ENCODE peak calls at places on chromosome 7, in six cellular contexts. One of them, this sample, is unnamed.

GRCh38 chr7:111953611-111954010 is 252.6 kb downstream of the DOCK4 start:
- DNase-seq in trophoblast cell: no peak
- DNase-seq in neuronal stem cell: no peak
- DNase-seq in H9: no peak
- DNase-seq in IMR-90: no peak
- DNase-seq in H1: no peak
- DNase-seq in this sample: peak

GRCh38 chr7:152761116-152761748 is 1.7 kb downstream of the ACTR3B start:
- DNase-seq in IMR-90: peak
- DNase-seq in H1: no peak
- DNase-seq in trophoblast cell: peak
- DNase-seq in H9: no peak
- DNase-seq in neuronal stem cell: no peak
- DNase-seq in this sample: peak

GRCh38 chr7:44713141-44713540 is 35.5 kb upstream of the ZMIZ2 start:
- DNase-seq in IMR-90: no peak
- DNase-seq in H9: no peak
- DNase-seq in neuronal stem cell: no peak
- DNase-seq in H1: no peak
- DNase-seq in trophoblast cell: no peak
- DNase-seq in this sample: no peak

GRCh38 chr7:108093903-108094302 is 36.3 kb downstream of the LAMB4 start:
- DNase-seq in neuronal stem cell: no peak
- DNase-seq in H9: no peak
- DNase-seq in H1: no peak
- DNase-seq in trophoblast cell: no peak
- DNase-seq in IMR-90: peak
- DNase-seq in this sample: no peak

GRCh38 chr7:95596183-95597135 is at the start of gene PDK4:
- DNase-seq in IMR-90: peak
- DNase-seq in neuronal stem cell: peak
- DNase-seq in trophoblast cell: peak
- DNase-seq in H1: no peak
- DNase-seq in H9: peak
- DNase-seq in this sample: peak

GRCh38 chr7:30916255-30916654 is 4.6 kb downstream of the AQP1 start:
- DNase-seq in neuronal stem cell: no peak
- DNase-seq in H1: no peak
- DNase-seq in H9: no peak
- DNase-seq in trophoblast cell: no peak
- DNase-seq in IMR-90: no peak
- DNase-seq in this sample: no peak

GRCh38 chr7:64775289-64775688 is 18.9 kb upstream of the ZNF138 start:
- DNase-seq in H9: no peak
- DNase-seq in H1: no peak
- DNase-seq in neuronal stem cell: no peak
- DNase-seq in IMR-90: peak
- DNase-seq in trophoblast cell: no peak
- DNase-seq in this sample: no peak

GRCh38 chr7:124071843-124072242 is 39.0 kb upstream of the TMEM229A start:
- DNase-seq in H9: no peak
- DNase-seq in trophoblast cell: no peak
- DNase-seq in IMR-90: no peak
- DNase-seq in H1: no peak
- DNase-seq in neuronal stem cell: no peak
- DNase-seq in this sample: no peak

GRCh38 chr7:11539853-11540252 is 292.1 kb downstream of the THSD7A start:
- DNase-seq in H9: no peak
- DNase-seq in trophoblast cell: no peak
- DNase-seq in H1: no peak
- DNase-seq in neuronal stem cell: no peak
- DNase-seq in IMR-90: no peak
- DNase-seq in this sample: no peak

GRCh38 chr7:11541330-11541729 is 290.7 kb downstream of the THSD7A start:
- DNase-seq in H9: no peak
- DNase-seq in trophoblast cell: no peak
- DNase-seq in H1: no peak
- DNase-seq in neuronal stem cell: no peak
- DNase-seq in IMR-90: no peak
- DNase-seq in this sample: peak

GRCh38 chr7:11538751-11539299 is 293.2 kb downstream of the THSD7A start:
- DNase-seq in H9: no peak
- DNase-seq in IMR-90: no peak
- DNase-seq in H1: no peak
- DNase-seq in trophoblast cell: no peak
- DNase-seq in neuronal stem cell: no peak
- DNase-seq in this sample: no peak

DNA sequence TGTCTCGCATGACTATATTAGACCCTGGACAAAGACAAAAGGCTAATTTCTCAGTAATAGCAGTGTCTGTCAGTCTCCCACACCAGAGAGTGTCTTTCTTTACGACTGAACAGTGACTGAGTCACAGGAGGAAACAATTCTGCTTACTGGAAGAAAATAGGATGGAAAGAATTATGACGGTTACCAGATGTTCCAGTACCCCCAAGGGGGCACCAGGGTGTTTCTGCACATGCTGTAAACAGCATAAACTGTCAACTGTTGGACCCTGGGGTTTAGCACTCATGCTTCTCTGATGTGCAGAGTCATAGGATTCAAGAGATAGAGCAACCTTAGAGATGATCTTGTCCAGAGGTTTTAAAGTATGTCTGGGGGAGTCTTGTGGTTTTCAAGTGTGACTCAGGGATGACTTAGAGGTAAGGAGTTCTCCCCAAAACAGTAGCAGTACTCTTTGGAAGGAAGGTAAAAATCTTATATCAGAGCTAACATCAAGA is 291.7 kb downstream of the THSD7A start:
- DNase-seq in trophoblast cell: peak
- DNase-seq in neuronal stem cell: no peak
- DNase-seq in H9: no peak
- DNase-seq in IMR-90: no peak
- DNase-seq in H1: no peak
- DNase-seq in this sample: peak
- H4K91ac ChIP-seq in trophoblast cell: no peak
- H4K91ac ChIP-seq in neuronal stem cell: no peak
- H4K91ac ChIP-seq in H9: no peak
- H4K91ac ChIP-seq in IMR-90: no peak
- H4K91ac ChIP-seq in H1: no peak
- H4K91ac ChIP-seq in this sample: no peak

GRCh38 chr7:151341357-151342101 is at the start of gene NUB1:
- DNase-seq in neuronal stem cell: peak
- DNase-seq in H1: peak
- DNase-seq in IMR-90: peak
- DNase-seq in trophoblast cell: peak
- DNase-seq in H9: peak
- DNase-seq in this sample: peak
- H3K18ac ChIP-seq in neuronal stem cell: peak
- H3K18ac ChIP-seq in H1: peak
- H3K18ac ChIP-seq in IMR-90: no peak
- H3K18ac ChIP-seq in trophoblast cell: peak
- H3K18ac ChIP-seq in H9: peak
- H3K18ac ChIP-seq in this sample: peak

DNA sequence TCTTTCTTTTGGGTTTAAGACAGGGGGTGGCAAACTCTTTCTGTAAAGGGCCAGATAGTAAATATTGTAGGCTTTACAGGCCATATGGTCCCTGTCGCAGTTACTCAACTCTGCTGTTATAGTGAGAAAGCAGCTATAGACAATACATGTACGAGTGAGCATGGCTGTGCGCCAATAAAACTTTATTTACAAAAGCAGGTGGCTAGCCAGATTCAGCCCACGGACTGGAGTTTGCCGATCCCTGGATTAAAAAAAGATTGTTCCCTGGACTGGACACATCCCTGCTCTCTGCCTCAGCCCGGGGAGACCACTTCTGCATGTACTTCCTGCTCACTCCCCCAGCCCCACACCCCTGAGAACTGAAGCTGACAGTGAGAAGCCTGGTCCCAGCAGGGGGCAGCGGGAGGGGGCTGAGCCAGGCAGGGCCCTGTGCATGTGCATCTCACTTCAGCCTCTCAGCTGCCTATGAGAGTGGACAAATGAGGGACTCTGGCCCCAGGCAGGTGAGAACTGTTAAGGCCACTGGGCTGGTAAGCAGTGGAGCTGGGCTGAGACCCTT is 392.4 kb downstream of the PLXNA4 start:
- DNase-seq in IMR-90: no peak
- DNase-seq in H9: no peak
- DNase-seq in neuronal stem cell: no peak
- DNase-seq in trophoblast cell: no peak
- DNase-seq in H1: no peak
- DNase-seq in this sample: no peak
- H3K23ac ChIP-seq in IMR-90: no peak
- H3K23ac ChIP-seq in H9: no peak
- H3K23ac ChIP-seq in neuronal stem cell: no peak
- H3K23ac ChIP-seq in trophoblast cell: no peak
- H3K23ac ChIP-seq in H1: no peak
- H3K23ac ChIP-seq in this sample: no peak

GRCh38 chr7:114860196-114860595 is 61.7 kb upstream of the MDFIC start:
- DNase-seq in neuronal stem cell: no peak
- DNase-seq in H1: no peak
- DNase-seq in IMR-90: no peak
- DNase-seq in trophoblast cell: peak
- DNase-seq in H9: no peak
- DNase-seq in this sample: no peak
- H4K91ac ChIP-seq in neuronal stem cell: no peak
- H4K91ac ChIP-seq in H1: no peak
- H4K91ac ChIP-seq in IMR-90: no peak
- H4K91ac ChIP-seq in trophoblast cell: no peak
- H4K91ac ChIP-seq in H9: no peak
- H4K91ac ChIP-seq in this sample: no peak

GRCh38 chr7:18504965-18505364 is 9.4 kb downstream of the HDAC9 start:
- DNase-seq in IMR-90: no peak
- DNase-seq in trophoblast cell: no peak
- DNase-seq in neuronal stem cell: no peak
- DNase-seq in H1: no peak
- DNase-seq in H9: no peak
- DNase-seq in this sample: no peak

GRCh38 chr7:18509491-18509890 is 13.9 kb downstream of the HDAC9 start:
- DNase-seq in H9: no peak
- DNase-seq in trophoblast cell: no peak
- DNase-seq in neuronal stem cell: no peak
- DNase-seq in H1: no peak
- DNase-seq in IMR-90: peak
- DNase-seq in this sample: no peak

GRCh38 chr7:18511351-18511750 is 15.8 kb downstream of the HDAC9 start:
- DNase-seq in trophoblast cell: no peak
- DNase-seq in IMR-90: no peak
- DNase-seq in H9: no peak
- DNase-seq in neuronal stem cell: no peak
- DNase-seq in H1: no peak
- DNase-seq in this sample: no peak

GRCh38 chr7:18505870-18506460 is 10.4 kb downstream of the HDAC9 start:
- DNase-seq in trophoblast cell: no peak
- DNase-seq in H1: no peak
- DNase-seq in H9: no peak
- DNase-seq in IMR-90: peak
- DNase-seq in neuronal stem cell: no peak
- DNase-seq in this sample: peak

DNA sequence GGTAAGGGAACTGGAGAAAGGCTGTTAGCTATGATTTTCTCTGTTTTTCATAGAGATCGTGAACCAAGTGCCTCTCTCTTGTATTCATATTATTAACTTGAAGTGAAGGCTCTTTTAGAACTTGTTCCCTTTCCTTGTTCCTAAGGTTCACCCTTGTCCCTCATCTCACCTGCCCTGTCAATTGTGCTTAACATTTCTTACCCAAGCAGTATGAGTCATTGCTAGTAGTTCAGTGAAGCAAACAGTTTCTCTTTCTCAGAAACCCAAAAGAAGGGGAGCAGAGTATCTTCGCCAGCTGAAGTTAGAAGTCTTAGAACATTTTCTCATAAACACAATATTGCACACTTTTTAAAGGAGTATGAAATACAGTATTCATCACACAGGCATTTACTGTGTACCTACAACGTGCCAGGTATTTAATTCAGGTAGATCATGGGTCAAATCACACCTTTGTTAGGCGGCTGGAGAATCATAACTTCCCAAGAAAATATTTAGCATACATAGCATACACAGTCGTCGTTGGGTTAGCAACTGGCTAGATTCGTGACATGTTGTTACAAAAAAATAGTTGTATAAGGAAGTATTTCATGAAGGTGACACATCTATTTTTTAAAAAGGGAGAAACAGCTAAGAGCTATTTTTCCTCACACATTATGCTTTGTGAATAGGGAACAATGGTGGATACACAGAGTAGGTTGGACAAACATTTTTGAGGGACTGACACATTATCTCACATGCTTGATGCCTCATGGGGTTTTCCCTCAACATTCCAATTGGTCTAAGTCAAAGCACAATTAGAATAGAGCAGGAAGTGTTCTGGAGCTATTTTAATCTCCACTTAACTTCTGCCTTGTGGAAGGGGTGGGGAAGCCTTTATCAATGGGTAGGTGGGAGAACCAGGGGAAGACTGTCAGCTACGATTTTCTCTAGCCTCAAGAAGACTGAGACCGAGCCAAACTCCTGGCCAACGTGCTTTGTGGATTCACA is 13.2 kb downstream of the HDAC9 start:
- DNase-seq in H9: no peak
- DNase-seq in H1: no peak
- DNase-seq in neuronal stem cell: no peak
- DNase-seq in trophoblast cell: peak
- DNase-seq in IMR-90: peak
- DNase-seq in this sample: peak
- H3K18ac ChIP-seq in H9: no peak
- H3K18ac ChIP-seq in H1: no peak
- H3K18ac ChIP-seq in neuronal stem cell: no peak
- H3K18ac ChIP-seq in trophoblast cell: no peak
- H3K18ac ChIP-seq in IMR-90: peak
- H3K18ac ChIP-seq in this sample: peak

GRCh38 chr7:2093841-2094220 is 138.9 kb downstream of the MAD1L1 start:
- DNase-seq in neuronal stem cell: no peak
- DNase-seq in H1: no peak
- DNase-seq in IMR-90: no peak
- DNase-seq in trophoblast cell: no peak
- DNase-seq in H9: no peak
- DNase-seq in this sample: no peak
- H3K23ac ChIP-seq in neuronal stem cell: peak
- H3K23ac ChIP-seq in H1: no peak
- H3K23ac ChIP-seq in IMR-90: no peak
- H3K23ac ChIP-seq in trophoblast cell: no peak
- H3K23ac ChIP-seq in H9: no peak
- H3K23ac ChIP-seq in this sample: no peak

GRCh38 chr7:51259766-51260165 is 56.8 kb downstream of the COBL start:
- DNase-seq in H1: no peak
- DNase-seq in trophoblast cell: peak
- DNase-seq in H9: no peak
- DNase-seq in IMR-90: no peak
- DNase-seq in neuronal stem cell: no peak
- DNase-seq in this sample: no peak
- H4K91ac ChIP-seq in H1: no peak
- H4K91ac ChIP-seq in trophoblast cell: no peak
- H4K91ac ChIP-seq in H9: no peak
- H4K91ac ChIP-seq in IMR-90: no peak
- H4K91ac ChIP-seq in neuronal stem cell: no peak
- H4K91ac ChIP-seq in this sample: no peak

GRCh38 chr7:33806284-33807157 is 98.8 kb upstream of the BMPER start:
- DNase-seq in trophoblast cell: no peak
- DNase-seq in IMR-90: peak
- DNase-seq in H9: no peak
- DNase-seq in neuronal stem cell: no peak
- DNase-seq in H1: no peak
- DNase-seq in this sample: peak
- H3K18ac ChIP-seq in trophoblast cell: no peak
- H3K18ac ChIP-seq in IMR-90: peak
- H3K18ac ChIP-seq in H9: no peak
- H3K18ac ChIP-seq in neuronal stem cell: no peak
- H3K18ac ChIP-seq in H1: no peak
- H3K18ac ChIP-seq in this sample: peak